ENCODE peak calls at places on chromosomes 3 and 15, in four cellular contexts. Q, A, R and T are unnamed samples.

GRCh38 chr15:40928975-40929729 is at the start of gene DLL4:
- DNase-seq in Q (peak), A (peak), R (no peak), T (no peak)

GRCh38 chr3:126126292-126126691 is 42.4 kb upstream of the SLC41A3 start:
- DNase-seq in Q (no peak), A (peak), R (no peak), T (no peak)

GRCh38 chr3:147361671-147362420 is 44.5 kb downstream of the ZIC4 start:
- DNase-seq in Q (peak), A (no peak), R (no peak), T (no peak)

GRCh38 chr3:178485756-178486155 is 50.5 kb upstream of the KCNMB2 start:
- DNase-seq in Q (no peak), A (no peak), R (peak), T (peak)

GRCh38 chr3:44323341-44323955 is 15.1 kb upstream of the TCAIM start:
- DNase-seq in Q (peak), A (peak), R (peak), T (peak)

GRCh38 chr3:134427400-134428111 is 53.3 kb upstream of the AMOTL2 start:
- DNase-seq in Q (no peak), A (peak), R (peak), T (peak)

GRCh38 chr3:138348950-138349739 is 766 bp downstream of the MRAS start:
- DNase-seq in Q (peak), A (peak), R (no peak), T (no peak)

GRCh38 chr3:53161345-53161819 is 373 bp downstream of the PRKCD start:
- DNase-seq in Q (peak), A (no peak), R (no peak), T (no peak)

GRCh38 chr15:51051776-51052175 is 42.9 kb downstream of the TNFAIP8L3 start:
- DNase-seq in Q (no peak), A (peak), R (no peak), T (no peak)

GRCh38 chr15:85771276-85771675 is 23.4 kb downstream of the KLHL25 start:
- DNase-seq in Q (no peak), A (no peak), R (no peak), T (no peak)

GRCh38 chr3:50121416-50122032 is 32.8 kb downstream of the RBM5 start:
- DNase-seq in Q (peak), A (peak), R (peak), T (peak)

GRCh38 chr3:65210026-65210814 is 522.4 kb upstream of the ADAMTS9 start:
- DNase-seq in Q (no peak), A (no peak), R (no peak), T (no peak)

GRCh38 chr3:119085070-119085439 is 50.4 kb upstream of the IGSF11 start:
- DNase-seq in Q (no peak), A (no peak), R (no peak), T (no peak)

GRCh38 chr3:114454592-114455251 is 160.9 kb downstream of the TIGIT start:
- DNase-seq in Q (no peak), A (no peak), R (no peak), T (no peak)

GRCh38 chr15:68574629-68575028 is 4.2 kb upstream of the CORO2B start:
- DNase-seq in Q (no peak), A (no peak), R (no peak), T (no peak)

GRCh38 chr3:56052219-56052618 is 416.0 kb downstream of the ERC2 start:
- DNase-seq in Q (no peak), A (no peak), R (no peak), T (no peak)

GRCh38 chr3:48439820-48440589 is at the start of the genes CCDC51 and TMA7:
- DNase-seq in Q (peak), A (peak), R (peak), T (peak)

GRCh38 chr15:38411902-38412301 is 42.0 kb upstream of the FAM98B start:
- DNase-seq in Q (no peak), A (no peak), R (no peak), T (no peak)

GRCh38 chr3:52468336-52468735 is 12.9 kb downstream of the NISCH start:
- DNase-seq in Q (no peak), A (peak), R (peak), T (no peak)

GRCh38 chr3:193819117-193819978 is 226.3 kb downstream of the OPA1 start:
- DNase-seq in Q (no peak), A (no peak), R (no peak), T (no peak)

GRCh38 chr3:188043891-188044290 is 110.1 kb upstream of the LPP start:
- DNase-seq in Q (no peak), A (no peak), R (no peak), T (no peak)

GRCh38 chr3:4754180-4755086 is 224.8 kb upstream of the BHLHE40 start:
- DNase-seq in Q (peak), A (no peak), R (no peak), T (no peak)

GRCh38 chr3:188305220-188305619 is 151.3 kb downstream of the LPP start:
- DNase-seq in Q (no peak), A (no peak), R (no peak), T (no peak)

GRCh38 chr3:62500556-62501294 is 127.4 kb upstream of the FEZF2 start:
- DNase-seq in Q (no peak), A (no peak), R (no peak), T (no peak)

GRCh38 chr3:77707271-77707670 is 667.4 kb downstream of the ROBO2 start:
- DNase-seq in Q (no peak), A (no peak), R (no peak), T (no peak)

GRCh38 chr15:35925634-35926380 is 379.8 kb upstream of the DPH6 start:
- DNase-seq in Q (no peak), A (no peak), R (no peak), T (no peak)

GRCh38 chr15:62647195-62647865 is 395.2 kb upstream of the TPM1 start:
- DNase-seq in Q (no peak), A (peak), R (peak), T (no peak)

GRCh38 chr3:125062904-125063618 is 7.3 kb upstream of the HEG1 start:
- DNase-seq in Q (no peak), A (peak), R (peak), T (peak)

GRCh38 chr3:129317014-129317771 is 38.5 kb downstream of the HMCES start:
- DNase-seq in Q (no peak), A (no peak), R (no peak), T (no peak)

GRCh38 chr3:113532698-113533533 is 561 bp downstream of the SIDT1 start:
- DNase-seq in Q (peak), A (peak), R (no peak), T (no peak)